ENCODE peak calls at places on chromosomes 11 and 22, in ten cellular contexts. One of them, this sample, is unnamed.

GRCh38 chr11:61910473-61911123 is 6.8 kb downstream of the RAB3IL1 start:
- DNase-seq in IMR-90: no peak
- DNase-seq in GM12865: no peak
- DNase-seq in Peyer's patch: peak
- DNase-seq in fibroblast of mammary gland: peak
- DNase-seq in PC-9: no peak
- DNase-seq in GM23248: peak
- DNase-seq in GM06990: no peak
- DNase-seq in astrocyte: no peak
- DNase-seq in keratinocyte: no peak
- DNase-seq in this sample: no peak

GRCh38 chr11:60774726-60775125 is 10.4 kb upstream of the MS4A10 start:
- DNase-seq in IMR-90: no peak
- DNase-seq in GM12865: no peak
- DNase-seq in Peyer's patch: peak
- DNase-seq in fibroblast of mammary gland: no peak
- DNase-seq in PC-9: no peak
- DNase-seq in GM23248: no peak
- DNase-seq in GM06990: no peak
- DNase-seq in astrocyte: no peak
- DNase-seq in keratinocyte: no peak
- DNase-seq in this sample: no peak

GRCh38 chr11:73942030-73942429 is 8.8 kb upstream of the DNAJB13 start:
- DNase-seq in IMR-90: no peak
- DNase-seq in GM12865: no peak
- DNase-seq in Peyer's patch: no peak
- DNase-seq in fibroblast of mammary gland: no peak
- DNase-seq in PC-9: no peak
- DNase-seq in GM23248: no peak
- DNase-seq in GM06990: no peak
- DNase-seq in astrocyte: no peak
- DNase-seq in keratinocyte: no peak
- DNase-seq in this sample: peak

GRCh38 chr11:74025467-74026166 is 16.7 kb upstream of the UCP3 start:
- DNase-seq in IMR-90: peak
- DNase-seq in GM12865: no peak
- DNase-seq in Peyer's patch: no peak
- DNase-seq in fibroblast of mammary gland: peak
- DNase-seq in PC-9: no peak
- DNase-seq in GM23248: peak
- DNase-seq in GM06990: no peak
- DNase-seq in astrocyte: peak
- DNase-seq in keratinocyte: peak
- DNase-seq in this sample: no peak

GRCh38 chr11:94758671-94759070 is 9.5 kb upstream of the AMOTL1 start:
- DNase-seq in IMR-90: no peak
- DNase-seq in GM12865: no peak
- DNase-seq in Peyer's patch: no peak
- DNase-seq in fibroblast of mammary gland: no peak
- DNase-seq in PC-9: no peak
- DNase-seq in GM23248: no peak
- DNase-seq in GM06990: no peak
- DNase-seq in astrocyte: no peak
- DNase-seq in keratinocyte: no peak
- DNase-seq in this sample: no peak

GRCh38 chr11:34603129-34604001 is 17.5 kb upstream of the EHF start:
- DNase-seq in IMR-90: no peak
- DNase-seq in GM12865: no peak
- DNase-seq in Peyer's patch: peak
- DNase-seq in fibroblast of mammary gland: no peak
- DNase-seq in PC-9: no peak
- DNase-seq in GM23248: no peak
- DNase-seq in GM06990: no peak
- DNase-seq in astrocyte: no peak
- DNase-seq in keratinocyte: no peak
- DNase-seq in this sample: no peak

GRCh38 chr11:91998466-91998865 is 226.2 kb upstream of the FAT3 start:
- DNase-seq in IMR-90: no peak
- DNase-seq in GM12865: no peak
- DNase-seq in Peyer's patch: no peak
- DNase-seq in fibroblast of mammary gland: no peak
- DNase-seq in PC-9: no peak
- DNase-seq in GM23248: no peak
- DNase-seq in GM06990: no peak
- DNase-seq in astrocyte: no peak
- DNase-seq in keratinocyte: no peak
- DNase-seq in this sample: no peak

GRCh38 chr11:100581318-100581717 is 105.8 kb upstream of the ARHGAP42 start:
- DNase-seq in IMR-90: no peak
- DNase-seq in GM12865: no peak
- DNase-seq in Peyer's patch: no peak
- DNase-seq in fibroblast of mammary gland: no peak
- DNase-seq in PC-9: no peak
- DNase-seq in GM23248: no peak
- DNase-seq in GM06990: no peak
- DNase-seq in astrocyte: no peak
- DNase-seq in keratinocyte: no peak
- DNase-seq in this sample: no peak

GRCh38 chr11:116086426-116086825 is 582.2 kb upstream of the CADM1 start:
- DNase-seq in IMR-90: no peak
- DNase-seq in GM12865: no peak
- DNase-seq in Peyer's patch: no peak
- DNase-seq in fibroblast of mammary gland: no peak
- DNase-seq in PC-9: no peak
- DNase-seq in GM23248: no peak
- DNase-seq in GM06990: no peak
- DNase-seq in astrocyte: no peak
- DNase-seq in keratinocyte: no peak
- DNase-seq in this sample: no peak

GRCh38 chr22:44407404-44408226 is 90.4 kb downstream of the RTL6 start:
- DNase-seq in IMR-90: no peak
- DNase-seq in GM12865: no peak
- DNase-seq in Peyer's patch: peak
- DNase-seq in fibroblast of mammary gland: no peak
- DNase-seq in PC-9: no peak
- DNase-seq in GM23248: no peak
- DNase-seq in GM06990: no peak
- DNase-seq in astrocyte: no peak
- DNase-seq in keratinocyte: no peak
- DNase-seq in this sample: no peak

GRCh38 chr11:44304091-44305084 is 5.6 kb downstream of the ALX4 start:
- DNase-seq in IMR-90: no peak
- DNase-seq in GM12865: no peak
- DNase-seq in Peyer's patch: no peak
- DNase-seq in fibroblast of mammary gland: no peak
- DNase-seq in PC-9: no peak
- DNase-seq in GM23248: peak
- DNase-seq in GM06990: no peak
- DNase-seq in astrocyte: no peak
- DNase-seq in keratinocyte: no peak
- DNase-seq in this sample: no peak

GRCh38 chr11:75939992-75940391 is 125.0 kb downstream of the UVRAG start:
- DNase-seq in IMR-90: no peak
- DNase-seq in GM12865: peak
- DNase-seq in Peyer's patch: no peak
- DNase-seq in fibroblast of mammary gland: no peak
- DNase-seq in PC-9: no peak
- DNase-seq in GM23248: no peak
- DNase-seq in GM06990: no peak
- DNase-seq in astrocyte: no peak
- DNase-seq in keratinocyte: no peak
- DNase-seq in this sample: no peak
- H3K4me3 ChIP-seq in IMR-90: no peak
- H3K4me3 ChIP-seq in GM12865: no peak
- H3K4me3 ChIP-seq in Peyer's patch: no peak
- H3K4me3 ChIP-seq in fibroblast of mammary gland: no peak
- H3K4me3 ChIP-seq in PC-9: no peak
- H3K4me3 ChIP-seq in GM23248: no peak
- H3K4me3 ChIP-seq in GM06990: no peak
- H3K4me3 ChIP-seq in astrocyte: no peak
- H3K4me3 ChIP-seq in keratinocyte: no peak
- H3K4me3 ChIP-seq in this sample: no peak

GRCh38 chr11:8870461-8871282 is 40.3 kb upstream of the AKIP1 start:
- DNase-seq in IMR-90: peak
- DNase-seq in GM12865: peak
- DNase-seq in Peyer's patch: peak
- DNase-seq in fibroblast of mammary gland: peak
- DNase-seq in PC-9: peak
- DNase-seq in GM23248: peak
- DNase-seq in GM06990: peak
- DNase-seq in astrocyte: peak
- DNase-seq in keratinocyte: peak
- DNase-seq in this sample: peak
- H3K4me3 ChIP-seq in IMR-90: peak
- H3K4me3 ChIP-seq in GM12865: peak
- H3K4me3 ChIP-seq in Peyer's patch: peak
- H3K4me3 ChIP-seq in fibroblast of mammary gland: peak
- H3K4me3 ChIP-seq in PC-9: peak
- H3K4me3 ChIP-seq in GM23248: peak
- H3K4me3 ChIP-seq in GM06990: peak
- H3K4me3 ChIP-seq in astrocyte: peak
- H3K4me3 ChIP-seq in keratinocyte: peak
- H3K4me3 ChIP-seq in this sample: peak

DNA sequence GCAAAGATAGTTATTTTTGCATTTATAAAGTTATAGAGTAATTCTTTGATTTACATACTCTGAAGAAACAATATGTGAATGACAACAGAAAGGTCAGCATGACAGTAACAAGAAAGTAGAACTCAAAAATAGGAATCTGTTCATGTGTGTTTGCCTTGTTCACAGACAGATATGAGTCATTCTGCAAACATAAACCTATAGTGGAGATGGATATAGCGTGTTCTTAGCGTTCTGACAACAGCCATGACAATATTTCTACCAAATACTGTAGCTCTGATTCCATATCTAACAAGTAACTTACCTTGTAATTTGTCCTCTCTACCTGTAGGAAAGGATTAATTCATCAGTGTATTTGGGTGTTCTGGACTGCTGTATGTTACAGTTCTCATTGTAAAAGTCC is 208.5 kb upstream of the MTMR2 start:
- DNase-seq in IMR-90: peak
- DNase-seq in GM12865: no peak
- DNase-seq in Peyer's patch: no peak
- DNase-seq in fibroblast of mammary gland: no peak
- DNase-seq in PC-9: no peak
- DNase-seq in GM23248: no peak
- DNase-seq in GM06990: no peak
- DNase-seq in astrocyte: no peak
- DNase-seq in keratinocyte: no peak
- DNase-seq in this sample: no peak
- H3K4me3 ChIP-seq in IMR-90: no peak
- H3K4me3 ChIP-seq in GM12865: no peak
- H3K4me3 ChIP-seq in Peyer's patch: no peak
- H3K4me3 ChIP-seq in fibroblast of mammary gland: no peak
- H3K4me3 ChIP-seq in PC-9: no peak
- H3K4me3 ChIP-seq in GM23248: no peak
- H3K4me3 ChIP-seq in GM06990: no peak
- H3K4me3 ChIP-seq in astrocyte: no peak
- H3K4me3 ChIP-seq in keratinocyte: no peak
- H3K4me3 ChIP-seq in this sample: no peak

GRCh38 chr22:24304067-24304675 is 33.5 kb downstream of the SPECC1L start:
- DNase-seq in IMR-90: no peak
- DNase-seq in GM12865: no peak
- DNase-seq in Peyer's patch: no peak
- DNase-seq in fibroblast of mammary gland: no peak
- DNase-seq in PC-9: no peak
- DNase-seq in GM23248: no peak
- DNase-seq in GM06990: no peak
- DNase-seq in astrocyte: no peak
- DNase-seq in keratinocyte: no peak
- DNase-seq in this sample: peak
- H3K4me3 ChIP-seq in IMR-90: no peak
- H3K4me3 ChIP-seq in GM12865: no peak
- H3K4me3 ChIP-seq in Peyer's patch: no peak
- H3K4me3 ChIP-seq in fibroblast of mammary gland: no peak
- H3K4me3 ChIP-seq in PC-9: peak
- H3K4me3 ChIP-seq in GM23248: no peak
- H3K4me3 ChIP-seq in GM06990: no peak
- H3K4me3 ChIP-seq in astrocyte: no peak
- H3K4me3 ChIP-seq in keratinocyte: no peak
- H3K4me3 ChIP-seq in this sample: no peak

GRCh38 chr11:124119103-124119502 is 3.9 kb downstream of the VWA5A start:
- DNase-seq in IMR-90: no peak
- DNase-seq in GM12865: no peak
- DNase-seq in Peyer's patch: no peak
- DNase-seq in fibroblast of mammary gland: no peak
- DNase-seq in PC-9: no peak
- DNase-seq in GM23248: no peak
- DNase-seq in GM06990: no peak
- DNase-seq in astrocyte: no peak
- DNase-seq in keratinocyte: no peak
- DNase-seq in this sample: no peak

GRCh38 chr11:124113890-124114289 is 1.4 kb upstream of the VWA5A start:
- DNase-seq in IMR-90: peak
- DNase-seq in GM12865: no peak
- DNase-seq in Peyer's patch: peak
- DNase-seq in fibroblast of mammary gland: peak
- DNase-seq in PC-9: no peak
- DNase-seq in GM23248: peak
- DNase-seq in GM06990: no peak
- DNase-seq in astrocyte: no peak
- DNase-seq in keratinocyte: no peak
- DNase-seq in this sample: no peak

GRCh38 chr11:124114942-124115781 is at the start of gene VWA5A:
- DNase-seq in IMR-90: peak
- DNase-seq in GM12865: peak
- DNase-seq in Peyer's patch: peak
- DNase-seq in fibroblast of mammary gland: peak
- DNase-seq in PC-9: peak
- DNase-seq in GM23248: peak
- DNase-seq in GM06990: peak
- DNase-seq in astrocyte: peak
- DNase-seq in keratinocyte: peak
- DNase-seq in this sample: peak

GRCh38 chr11:124115782-124116616 is 749 bp downstream of the VWA5A start:
- DNase-seq in IMR-90: no peak
- DNase-seq in GM12865: no peak
- DNase-seq in Peyer's patch: peak
- DNase-seq in fibroblast of mammary gland: no peak
- DNase-seq in PC-9: no peak
- DNase-seq in GM23248: no peak
- DNase-seq in GM06990: no peak
- DNase-seq in astrocyte: no peak
- DNase-seq in keratinocyte: peak
- DNase-seq in this sample: no peak
- H3K4me3 ChIP-seq in IMR-90: peak
- H3K4me3 ChIP-seq in GM12865: peak
- H3K4me3 ChIP-seq in Peyer's patch: peak
- H3K4me3 ChIP-seq in fibroblast of mammary gland: peak
- H3K4me3 ChIP-seq in PC-9: peak
- H3K4me3 ChIP-seq in GM23248: peak
- H3K4me3 ChIP-seq in GM06990: peak
- H3K4me3 ChIP-seq in astrocyte: peak
- H3K4me3 ChIP-seq in keratinocyte: peak
- H3K4me3 ChIP-seq in this sample: peak

GRCh38 chr11:64157987-64158386 is 7.9 kb downstream of the MACROD1 start:
- DNase-seq in IMR-90: no peak
- DNase-seq in GM12865: no peak
- DNase-seq in Peyer's patch: no peak
- DNase-seq in fibroblast of mammary gland: no peak
- DNase-seq in PC-9: no peak
- DNase-seq in GM23248: no peak
- DNase-seq in GM06990: no peak
- DNase-seq in astrocyte: no peak
- DNase-seq in keratinocyte: no peak
- DNase-seq in this sample: no peak
- H3K4me3 ChIP-seq in IMR-90: no peak
- H3K4me3 ChIP-seq in GM12865: no peak
- H3K4me3 ChIP-seq in Peyer's patch: no peak
- H3K4me3 ChIP-seq in fibroblast of mammary gland: no peak
- H3K4me3 ChIP-seq in PC-9: no peak
- H3K4me3 ChIP-seq in GM23248: no peak
- H3K4me3 ChIP-seq in GM06990: no peak
- H3K4me3 ChIP-seq in astrocyte: no peak
- H3K4me3 ChIP-seq in keratinocyte: no peak
- H3K4me3 ChIP-seq in this sample: no peak

This sample was measured in Jurkat, Clone E6-1.